ENCODE peak calls at places on chromosomes 11 and 22, in five cellular contexts. One of them, this sample, is unnamed.

GRCh38 chr22:39671936-39672335 is 101.4 kb downstream of the CACNA1I start:
- DNase-seq in dorsolateral prefrontal cortex: no peak
- DNase-seq in iris pigment epithelial cell: no peak
- DNase-seq in non-pigmented ciliary epithelial cell: no peak
- DNase-seq in kidney tubule cell: no peak
- DNase-seq in this sample: no peak

GRCh38 chr11:1516273-1517067 is 29.9 kb upstream of the MOB2 start:
- DNase-seq in iris pigment epithelial cell: peak; percentile 28
- DNase-seq in non-pigmented ciliary epithelial cell: peak; percentile 26
- DNase-seq in kidney tubule cell: peak; percentile 58
- DNase-seq in dorsolateral prefrontal cortex: no peak
- DNase-seq in this sample: no peak

GRCh38 chr11:113873241-113873626 is 2.1 kb downstream of the USP28 start:
- DNase-seq in dorsolateral prefrontal cortex: no peak
- DNase-seq in iris pigment epithelial cell: no peak
- DNase-seq in non-pigmented ciliary epithelial cell: no peak
- DNase-seq in kidney tubule cell: no peak
- DNase-seq in this sample: no peak

GRCh38 chr11:29093416-29093815 is 923.4 kb downstream of the KCNA4 start:
- DNase-seq in non-pigmented ciliary epithelial cell: peak; percentile 47
- DNase-seq in dorsolateral prefrontal cortex: no peak
- DNase-seq in kidney tubule cell: peak; percentile 67
- DNase-seq in iris pigment epithelial cell: peak; percentile 76
- DNase-seq in this sample: no peak

GRCh38 chr11:132228756-132229325 is 858.4 kb downstream of the NTM start:
- DNase-seq in iris pigment epithelial cell: peak; percentile 18
- DNase-seq in dorsolateral prefrontal cortex: no peak
- DNase-seq in kidney tubule cell: peak; percentile 12
- DNase-seq in non-pigmented ciliary epithelial cell: peak; percentile 19
- DNase-seq in this sample: no peak

GRCh38 chr22:20771918-20772625 is 1.8 kb upstream of the SERPIND1 start:
- DNase-seq in iris pigment epithelial cell: no peak
- DNase-seq in dorsolateral prefrontal cortex: no peak
- DNase-seq in kidney tubule cell: no peak
- DNase-seq in non-pigmented ciliary epithelial cell: no peak
- DNase-seq in this sample: no peak

GRCh38 chr22:30245181-30245984 is 1.2 kb downstream of the LIF start:
- DNase-seq in kidney tubule cell: peak; percentile 68
- DNase-seq in dorsolateral prefrontal cortex: no peak
- DNase-seq in non-pigmented ciliary epithelial cell: no peak
- DNase-seq in iris pigment epithelial cell: no peak
- DNase-seq in this sample: no peak

GRCh38 chr11:6388747-6389146 is 1.5 kb upstream of the SMPD1 start:
- DNase-seq in non-pigmented ciliary epithelial cell: no peak
- DNase-seq in dorsolateral prefrontal cortex: no peak
- DNase-seq in kidney tubule cell: no peak
- DNase-seq in iris pigment epithelial cell: no peak
- DNase-seq in this sample: no peak

GRCh38 chr11:112613051-112613972 is 347.9 kb upstream of the NCAM1 start:
- DNase-seq in kidney tubule cell: peak; percentile 66
- DNase-seq in non-pigmented ciliary epithelial cell: peak; percentile 27
- DNase-seq in iris pigment epithelial cell: peak; percentile 78
- DNase-seq in dorsolateral prefrontal cortex: no peak
- DNase-seq in this sample: no peak

GRCh38 chr11:75668508-75669297 is at the start of gene MAP6:
- DNase-seq in iris pigment epithelial cell: peak; percentile 6
- DNase-seq in non-pigmented ciliary epithelial cell: no peak
- DNase-seq in kidney tubule cell: peak; percentile 16
- DNase-seq in dorsolateral prefrontal cortex: no peak
- DNase-seq in this sample: no peak

GRCh38 chr11:68870470-68870869 is 28.8 kb upstream of the CPT1A start:
- DNase-seq in dorsolateral prefrontal cortex: no peak
- DNase-seq in iris pigment epithelial cell: no peak
- DNase-seq in kidney tubule cell: no peak
- DNase-seq in non-pigmented ciliary epithelial cell: no peak
- DNase-seq in this sample: no peak

GRCh38 chr11:126332221-126332711 is 23.2 kb upstream of the ST3GAL4 start:
- DNase-seq in non-pigmented ciliary epithelial cell: no peak
- DNase-seq in iris pigment epithelial cell: peak; percentile 89
- DNase-seq in dorsolateral prefrontal cortex: no peak
- DNase-seq in kidney tubule cell: peak; percentile 86
- DNase-seq in this sample: no peak

GRCh38 chr11:119863811-119864601 is 135.0 kb upstream of the NECTIN1 start:
- DNase-seq in kidney tubule cell: no peak
- DNase-seq in non-pigmented ciliary epithelial cell: no peak
- DNase-seq in iris pigment epithelial cell: no peak
- DNase-seq in dorsolateral prefrontal cortex: no peak
- DNase-seq in this sample: no peak

GRCh38 chr11:67262731-67263675 is 3.3 kb upstream of the GRK2 start:
- DNase-seq in dorsolateral prefrontal cortex: peak; percentile 70
- DNase-seq in non-pigmented ciliary epithelial cell: no peak
- DNase-seq in kidney tubule cell: peak; percentile 82
- DNase-seq in iris pigment epithelial cell: peak; percentile 63
- DNase-seq in this sample: peak; percentile 42